ENCODE peak calls at places on chromosomes 11 and 22, in seven cellular contexts. O is right atrium auricular region, H is K562, D is HCT116, P is OCI-LY7, X is lower lobe of right lung, N is fibroblast of lung. G is an unnamed sample.

GRCh38 chr11:72119188-72119587 is 6.7 kb upstream of the ANAPC15 start:
- DNase-seq in N (no peak), D (no peak), O (no peak), P (no peak), H (no peak), X (no peak), G (no peak)

GRCh38 chr22:26893034-26893710 is 235.8 kb downstream of the MIAT start:
- DNase-seq in P (no peak), H (no peak), N (peak), O (peak), X (no peak), D (no peak), G (no peak)

GRCh38 chr22:29370556-29370955 is 17.8 kb downstream of the AP1B1 start:
- DNase-seq in O (no peak), H (no peak), P (peak), D (no peak), N (no peak), X (no peak), G (no peak)

GRCh38 chr11:113376156-113376555 is 11.4 kb upstream of the ANKK1 start:
- DNase-seq in H (no peak), P (no peak), D (no peak), O (no peak), X (no peak), N (peak), G (peak)

GRCh38 chr11:2673250-2673610 is 26.6 kb downstream of the KCNQ1OT1 start:
- DNase-seq in N (no peak), P (no peak), D (no peak), H (no peak), X (no peak), O (peak), G (no peak)

GRCh38 chr11:129042503-129042902 is 99.8 kb upstream of the TP53AIP1 start:
- DNase-seq in D (no peak), O (no peak), P (no peak), H (no peak), X (no peak), N (no peak), G (no peak)

GRCh38 chr11:26649884-26650283 is 72.0 kb downstream of the SLC5A12 start:
- DNase-seq in O (no peak), D (peak), X (no peak), P (peak), H (peak), N (peak), G (peak)

GRCh38 chr11:17570034-17570433 is 23.0 kb downstream of the OTOG start:
- DNase-seq in X (no peak), N (no peak), P (no peak), D (no peak), O (no peak), H (no peak), G (no peak)

GRCh38 chr22:25402501-25403283 is 161.8 kb upstream of the GRK3 start:
- DNase-seq in X (no peak), N (peak), P (no peak), D (no peak), H (peak), O (no peak), G (no peak)

GRCh38 chr22:23684561-23685031 is 6.2 kb upstream of the RGL4 start:
- DNase-seq in X (no peak), N (peak), O (no peak), P (no peak), H (peak), D (no peak), G (no peak)

GRCh38 chr11:35142481-35143207 is 3.7 kb downstream of the CD44 start:
- DNase-seq in H (peak), P (peak), D (no peak), N (peak), X (no peak), O (no peak), G (no peak)

GRCh38 chr22:19448076-19448607 is 631 bp upstream of the C22orf39 start:
- DNase-seq in O (no peak), P (peak), X (no peak), D (no peak), N (peak), H (peak), G (no peak)

GRCh38 chr11:110573411-110573810 is 138.8 kb downstream of the ARHGAP20 start:
- DNase-seq in O (no peak), X (no peak), P (no peak), H (no peak), N (no peak), D (no peak), G (no peak)

GRCh38 chr22:44648821-44649566 is 53.0 kb upstream of the PRR5 start:
- DNase-seq in N (peak), X (peak), D (no peak), O (no peak), P (no peak), H (no peak), G (peak)

GRCh38 chr11:102783016-102783415 is 2.6 kb upstream of the MMP10 start:
- DNase-seq in X (no peak), D (no peak), P (no peak), H (no peak), O (no peak), N (no peak), G (no peak)
- H3K27ac ChIP-seq in X (no peak), D (no peak), P (no peak), H (no peak), O (no peak), N (no peak), G (no peak)

GRCh38 chr22:30435674-30436126 is 10.1 kb downstream of the MTFP1 start:
- DNase-seq in H (no peak), D (peak), O (no peak), N (no peak), P (peak), X (peak), G (no peak)
- H3K4me3 ChIP-seq in H (no peak), D (peak), O (no peak), N (no peak), P (peak), X (no peak), G (no peak)

GRCh38 chr22:41237707-41238569 is 2.8 kb downstream of the CHADL start:
- DNase-seq in N (peak), D (no peak), X (peak), H (peak), P (peak), O (peak), G (no peak)

GRCh38 chr22:41238570-41239442 is 1.9 kb downstream of the CHADL start:
- DNase-seq in P (no peak), D (no peak), O (no peak), H (no peak), X (no peak), N (no peak), G (no peak)

GRCh38 chr22:41239443-41240128 is 1.1 kb downstream of the CHADL start:
- DNase-seq in O (no peak), N (no peak), X (no peak), P (no peak), D (no peak), H (no peak), G (no peak)

GRCh38 chr22:41234815-41235687 is 5.7 kb downstream of the CHADL start:
- DNase-seq in H (no peak), D (no peak), X (no peak), N (no peak), P (no peak), O (no peak), G (no peak)

DNA sequence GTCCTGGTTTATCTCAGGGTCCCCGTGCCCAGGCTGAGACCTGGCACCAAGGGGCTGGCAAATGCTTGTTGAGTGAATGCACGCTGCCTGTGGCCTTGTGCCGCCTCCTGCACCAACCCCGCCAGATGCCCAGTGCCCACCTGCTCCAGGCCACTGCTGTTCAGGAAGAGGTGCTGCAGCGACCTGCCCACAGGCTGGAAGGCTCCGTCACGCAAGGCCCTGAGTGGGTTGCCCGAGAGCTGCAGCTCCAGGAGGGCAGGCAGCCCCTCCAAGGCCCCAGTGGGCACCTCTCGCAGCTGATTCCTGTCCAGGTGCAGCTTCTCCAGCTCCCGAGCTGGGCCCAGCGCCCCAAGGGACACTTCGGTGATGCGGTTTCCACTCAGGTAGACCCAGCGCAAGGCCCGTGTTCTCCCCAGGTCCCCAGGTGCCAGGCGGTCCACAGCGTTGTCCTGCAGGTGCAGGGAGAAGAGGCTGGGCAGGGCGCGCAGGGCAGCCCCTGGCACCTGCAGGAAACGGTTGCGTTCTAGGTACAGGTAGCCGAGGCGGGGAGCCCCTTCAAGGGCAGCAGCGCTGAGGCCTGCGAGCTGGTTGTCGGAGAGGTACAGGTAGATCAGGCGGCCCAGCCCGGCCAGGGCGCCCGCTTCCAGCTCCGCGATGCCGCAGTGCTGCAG is 3.6 kb downstream of the CHADL start:
- DNase-seq in O (no peak), D (no peak), X (no peak), H (no peak), N (no peak), P (no peak), G (no peak)
- TF ChIP-seq CTCF in O (no peak), D (no peak), X (no peak), H (no peak), N (no peak), P (no peak), G (no peak)

DNA sequence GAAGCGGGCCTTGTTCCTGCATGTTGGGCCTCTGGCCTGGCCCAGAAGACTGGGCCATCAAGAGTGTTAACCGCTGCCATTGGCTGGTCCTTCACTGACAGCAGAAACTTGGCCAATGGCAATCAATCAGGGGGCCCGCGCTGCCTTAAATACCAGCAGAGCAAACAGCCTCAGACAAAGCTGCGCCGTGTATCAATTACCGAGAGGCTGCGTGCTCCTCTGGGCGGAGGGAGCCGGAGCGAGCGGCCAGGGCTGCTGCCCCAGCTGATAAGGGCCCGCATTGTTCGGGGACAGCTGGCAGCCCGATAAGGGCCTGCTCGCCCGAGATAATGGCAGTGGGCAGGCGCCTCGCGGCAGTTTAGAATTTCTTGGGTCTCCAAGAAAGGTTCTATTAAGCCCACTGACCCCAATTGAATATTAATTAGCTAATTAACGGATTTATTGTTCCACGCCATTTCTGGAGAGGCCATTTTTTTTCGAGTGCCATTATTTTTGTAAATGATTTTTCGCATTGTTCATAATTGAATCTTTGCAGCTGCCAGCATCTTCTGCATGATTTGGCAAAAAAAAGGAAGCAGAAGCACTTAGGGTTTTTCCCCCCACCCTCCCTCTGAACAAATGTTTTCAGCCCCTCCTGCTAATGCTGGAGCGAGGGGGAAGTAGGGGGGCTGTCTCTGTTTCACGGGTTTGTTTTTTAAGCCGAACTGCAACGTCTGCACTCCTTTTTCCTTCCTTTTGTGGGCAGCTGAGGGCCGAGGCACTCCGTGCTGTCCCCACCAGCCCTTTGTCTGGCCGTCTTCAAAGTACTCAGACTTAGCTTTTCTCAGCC is 37.6 kb upstream of the RIC3 start:
- DNase-seq in O (no peak), D (no peak), P (no peak), X (no peak), H (peak), N (peak), G (no peak)
- H3K27ac ChIP-seq in O (no peak), D (no peak), P (no peak), X (peak), H (no peak), N (no peak), G (no peak)

G was measured in AG04450.